ENCODE peak calls at places on chromosomes 6 and 20, in four cellular contexts. V, Y, M and R are unnamed samples.
A peak's percentile ranks its signal among the peaks of the same experiment; 100 is the strongest.

GRCh38 chr6:137370871-137371633 is 123.1 kb downstream of the OLIG3 start:
- DNase-seq in M (peak; percentile 34), V (peak; percentile 47), Y (no peak), R (no peak)

GRCh38 chr6:166168616-166169548 is 1.2 kb upstream of the TBXT start:
- DNase-seq in Y (no peak), M (no peak), V (no peak), R (no peak)

GRCh38 chr6:12548526-12548925 is 168.0 kb upstream of the PHACTR1 start:
- DNase-seq in Y (no peak), M (no peak), V (no peak), R (no peak)

GRCh38 chr20:5654557-5654956 is 95.6 kb upstream of the SHLD1 start:
- DNase-seq in Y (no peak), V (peak; percentile 93), M (no peak), R (no peak)

GRCh38 chr6:168570211-168570610 is 129.2 kb downstream of the SMOC2 start:
- DNase-seq in Y (no peak), V (no peak), M (no peak), R (no peak)

GRCh38 chr6:13472099-13472498 is 15.3 kb downstream of the GFOD1 start:
- DNase-seq in V (no peak), Y (no peak), M (no peak), R (no peak)

GRCh38 chr20:53856675-53857295 is 213.6 kb downstream of the BCAS1 start:
- DNase-seq in M (no peak), V (no peak), Y (no peak), R (no peak)

GRCh38 chr6:152463183-152463582 is 174.0 kb downstream of the SYNE1 start:
- DNase-seq in Y (no peak), M (no peak), V (no peak), R (no peak)

GRCh38 chr6:75437451-75438185 is 56.0 kb downstream of the FILIP1 start:
- DNase-seq in V (no peak), Y (no peak), M (no peak), R (no peak)

GRCh38 chr6:21163110-21163837 is 430.3 kb upstream of the SOX4 start:
- DNase-seq in Y (no peak), M (no peak), V (no peak), R (no peak)

GRCh38 chr6:158669145-158670035 is 19.5 kb downstream of the SYTL3 start:
- DNase-seq in Y (no peak), M (no peak), V (no peak), R (no peak)

GRCh38 chr6:1792989-1793388 is 183.3 kb downstream of the FOXC1 start:
- DNase-seq in V (peak; percentile 53), Y (no peak), M (no peak), R (no peak)

GRCh38 chr6:11771473-11772048 is 7.0 kb downstream of the ADTRP start:
- DNase-seq in Y (no peak), M (no peak), V (no peak), R (no peak)

GRCh38 chr6:11222385-11223277 is 9.8 kb downstream of the NEDD9 start:
- DNase-seq in V (no peak), M (no peak), Y (no peak), R (no peak)

GRCh38 chr6:140371360-140371870 is 997.0 kb upstream of the CITED2 start:
- DNase-seq in M (no peak), V (no peak), Y (no peak), R (no peak)

GRCh38 chr6:146336200-146336599 is 207.4 kb upstream of the RAB32 start:
- DNase-seq in Y (no peak), M (no peak), V (no peak), R (no peak)

GRCh38 chr6:62236784-62237183 is 49.2 kb downstream of the KHDRBS2 start:
- DNase-seq in M (no peak), Y (no peak), V (no peak), R (no peak)

GRCh38 chr6:14542670-14543366 is 425.2 kb downstream of the CD83 start:
- DNase-seq in M (peak; percentile 5), Y (no peak), V (no peak), R (no peak)

GRCh38 chr6:26388014-26388413 is 5.1 kb downstream of the BTN2A2 start:
- DNase-seq in M (no peak), V (peak; percentile 65), Y (no peak), R (no peak)

GRCh38 chr6:114449659-114450058 is 106.8 kb upstream of the HS3ST5 start:
- DNase-seq in V (no peak), M (no peak), Y (no peak), R (no peak)

GRCh38 chr6:19325335-19325789 is 511.8 kb upstream of the ID4 start:
- DNase-seq in V (no peak), M (no peak), Y (no peak), R (no peak)

GRCh38 chr6:92024071-92024470 is 1395.3 kb downstream of the EPHA7 start:
- DNase-seq in Y (no peak), V (no peak), M (no peak), R (no peak)

DNA sequence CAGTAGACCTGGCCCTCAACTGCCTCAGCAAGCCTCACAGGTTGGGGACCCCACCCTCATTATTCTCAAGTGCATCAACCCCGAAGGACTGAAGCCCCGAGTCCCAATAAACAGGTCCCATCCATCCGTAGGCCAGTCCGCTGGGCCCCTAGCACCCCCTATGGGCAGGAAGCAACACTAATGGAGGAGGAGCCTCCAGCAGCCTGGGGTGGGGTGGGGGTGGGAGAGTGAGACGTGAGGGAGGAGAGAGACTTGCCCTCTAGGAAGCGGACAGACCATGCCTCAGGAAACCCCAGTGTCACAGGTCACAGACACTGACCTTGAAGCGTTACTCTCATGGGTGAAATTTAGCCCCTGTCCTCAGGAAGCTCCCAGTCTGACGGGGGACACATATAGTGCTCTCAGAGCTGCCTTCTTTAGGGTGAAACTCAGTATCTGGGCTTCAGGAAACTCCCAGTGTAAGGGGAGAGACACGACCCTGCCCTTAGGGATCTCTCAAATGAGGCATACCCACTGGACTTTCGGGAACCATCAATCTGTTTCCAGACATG is 125.9 kb downstream of the MRPL14 start:
- DNase-seq in V (peak; percentile 52), M (peak; percentile 72), Y (peak; percentile 67), R (peak; percentile 79)
- H3K4me1 ChIP-seq in V (peaks cover 90% of the 10 kb centered on the region), M (peaks cover 20% of the 10 kb centered on the region), Y (peaks cover 44% of the 10 kb centered on the region), R (peaks cover 48% of the 10 kb centered on the region)

GRCh38 chr20:36270744-36271638 is 34.7 kb downstream of the AAR2 start:
- DNase-seq in M (no peak), Y (no peak), V (peak; percentile 83), R (no peak)
- TF ChIP-seq TCF12 in M (no peak), Y (no peak), V (no peak), R (no peak)

GRCh38 chr6:56226946-56227879 is 20.2 kb downstream of the COL21A1 start:
- DNase-seq in V (no peak), M (no peak), Y (no peak), R (no peak)
- H3K4me1 ChIP-seq in V (no peaks in the 10 kb centered on the region), M (no peaks in the 10 kb centered on the region), Y (no peaks in the 10 kb centered on the region), R (no peaks in the 10 kb centered on the region)

GRCh38 chr6:160462551-160463109 is 114.5 kb downstream of the SLC22A3 start:
- DNase-seq in M (peak; percentile 69), Y (no peak), V (no peak), R (no peak)
- TF ChIP-seq TCF12 in M (peak; percentile 26), Y (peak; percentile 8), V (no peak), R (no peak)